ENCODE peak calls at places on chromosome 11, in seven cellular contexts. P, M, E, Y, R, J and O are unnamed samples.

GRCh38 chr11:132137981-132138313 is 767.5 kb downstream of the NTM start:
- DNase-seq in M (no peak), E (no peak), J (no peak), R (no peak), P (no peak), Y (peak; percentile 14), O (peak; percentile 49)

GRCh38 chr11:61833926-61834277 is 5.8 kb downstream of the FADS2 start:
- DNase-seq in R (no peak), M (no peak), Y (no peak), P (no peak), J (no peak), E (no peak), O (no peak)

GRCh38 chr11:124602193-124602592 is 9.0 kb upstream of the PANX3 start:
- DNase-seq in M (no peak), J (no peak), R (no peak), E (no peak), P (no peak), Y (peak; percentile 92), O (peak; percentile 48)

GRCh38 chr11:77082838-77083552 is 16.2 kb downstream of the CAPN5 start:
- DNase-seq in M (peak; percentile 62), J (peak; percentile 81), P (no peak), E (peak; percentile 45), Y (no peak), R (peak; percentile 26), O (no peak)

GRCh38 chr11:115580927-115581680 is 76.9 kb upstream of the CADM1 start:
- DNase-seq in P (peak; percentile 66), R (peak; percentile 45), E (no peak), M (peak; percentile 42), Y (no peak), J (no peak), O (peak; percentile 53)

GRCh38 chr11:72292106-72292790 is 48.3 kb upstream of the PHOX2A start:
- DNase-seq in E (no peak), P (no peak), Y (no peak), R (no peak), J (no peak), M (no peak), O (no peak)

GRCh38 chr11:108565653-108566052 is 27.9 kb downstream of the EXPH5 start:
- DNase-seq in R (no peak), J (no peak), Y (no peak), E (no peak), P (no peak), M (no peak), O (no peak)

GRCh38 chr11:720642-721346 is 14.8 kb downstream of the EPS8L2 start:
- DNase-seq in Y (peak; percentile 41), R (peak; percentile 59), J (peak; percentile 59), E (peak; percentile 66), M (no peak), P (no peak), O (no peak)

GRCh38 chr11:21474529-21474928 is 718.4 kb upstream of the ANO5 start:
- DNase-seq in R (no peak), Y (no peak), M (no peak), E (no peak), J (no peak), P (no peak), O (no peak)

GRCh38 chr11:110728883-110729282 is 16.6 kb upstream of the ARHGAP20 start:
- DNase-seq in Y (no peak), M (no peak), R (peak; percentile 46), P (no peak), E (no peak), J (no peak), O (no peak)

GRCh38 chr11:120746836-120747609 is 235.5 kb downstream of the GRIK4 start:
- DNase-seq in R (peak; percentile 20), J (no peak), Y (peak; percentile 4), M (no peak), P (no peak), E (no peak), O (no peak)

GRCh38 chr11:124499711-124500110 is 43.7 kb downstream of the OR8B12 start:
- DNase-seq in J (no peak), M (no peak), R (no peak), P (no peak), Y (no peak), E (no peak), O (no peak)

GRCh38 chr11:36730761-36731160 is 132.7 kb upstream of the RAG2 start:
- DNase-seq in J (no peak), M (no peak), R (no peak), Y (no peak), P (no peak), E (no peak), O (no peak)

GRCh38 chr11:13098067-13098466 is 89.0 kb downstream of the RASSF10 start:
- DNase-seq in E (no peak), Y (peak; percentile 93), M (no peak), P (peak; percentile 93), J (no peak), R (no peak), O (peak; percentile 37)

GRCh38 chr11:66970371-66970807 is 4.7 kb upstream of the C11orf86 start:
- DNase-seq in J (no peak), R (no peak), M (no peak), E (no peak), P (no peak), Y (no peak), O (no peak)

GRCh38 chr11:79437981-79438630 is 2.7 kb downstream of the TENM4 start:
- DNase-seq in J (no peak), M (no peak), Y (no peak), E (no peak), P (no peak), R (peak; percentile 60), O (no peak)

GRCh38 chr11:68276864-68277263 is 5.1 kb upstream of the C11orf24 start:
- DNase-seq in R (no peak), E (no peak), Y (no peak), J (no peak), M (no peak), P (no peak), O (no peak)

GRCh38 chr11:68282861-68283230 is 11.1 kb upstream of the C11orf24 start:
- DNase-seq in P (no peak), J (no peak), R (no peak), M (no peak), E (no peak), Y (no peak), O (no peak)

GRCh38 chr11:68287419-68287818 is 15.6 kb upstream of the C11orf24 start:
- DNase-seq in J (no peak), M (no peak), E (no peak), P (no peak), R (no peak), Y (no peak), O (no peak)

GRCh38 chr11:68279676-68280075 is 7.9 kb upstream of the C11orf24 start:
- DNase-seq in E (no peak), J (no peak), Y (peak; percentile 5), P (no peak), R (no peak), M (no peak), O (no peak)

DNA sequence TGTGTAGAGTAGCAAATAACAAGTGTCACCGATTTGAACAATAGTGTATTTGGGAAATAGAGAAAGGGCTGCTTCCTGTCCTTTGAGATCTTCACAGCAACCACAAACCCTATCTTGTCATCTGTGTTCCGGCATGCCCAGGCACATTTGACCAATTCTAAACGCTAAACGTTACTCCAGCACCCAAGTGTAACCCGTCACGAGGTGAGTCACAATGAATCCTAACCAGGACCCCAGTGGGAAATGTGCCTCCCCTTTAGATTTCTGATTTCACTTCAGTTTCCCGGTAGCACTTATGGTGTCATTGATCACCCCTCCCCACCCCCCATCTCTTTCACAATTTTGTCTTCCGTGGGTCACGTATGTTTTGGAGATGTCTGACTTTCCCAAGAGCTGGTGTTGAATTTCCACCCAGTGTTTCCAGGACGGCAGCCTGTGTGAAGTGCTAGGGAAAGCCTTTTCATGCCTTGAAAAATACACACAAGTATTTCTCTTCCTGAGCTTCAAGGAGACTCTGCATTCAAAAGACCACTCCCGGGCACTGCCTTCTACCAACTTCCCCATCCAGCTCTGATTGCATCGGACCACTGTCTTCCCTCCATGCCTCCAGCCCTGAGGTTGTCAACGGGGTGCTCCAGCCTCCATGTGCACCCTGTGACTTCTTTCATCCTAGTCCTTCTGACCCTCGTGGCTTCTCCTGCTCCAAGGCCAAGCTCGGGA is 10.5 kb upstream of the C11orf24 start:
- DNase-seq in P (no peak), M (no peak), E (peak; percentile 44), J (peak; percentile 55), R (no peak), Y (no peak), O (no peak)
- H3K4me3 ChIP-seq in P (no peak overlapping the region), M (no peak overlapping the region), E (peak overlapping the region; percentile 7), J (no peak overlapping the region), R (no peak overlapping the region), Y (no peak overlapping the region), O (no peak overlapping the region)

GRCh38 chr11:18578975-18579598 is 9.4 kb downstream of the UEVLD start:
- DNase-seq in E (no peak), R (no peak), Y (peak; percentile 82), J (peak; percentile 67), M (no peak), P (no peak), O (no peak)

GRCh38 chr11:18575361-18575760 is 13.2 kb downstream of the UEVLD start:
- DNase-seq in M (no peak), J (no peak), E (no peak), P (no peak), Y (peak; percentile 33), R (no peak), O (no peak)
- H3K36me3 ChIP-seq in M (peaks cover 88% of the 10 kb centered on the region), J (no peaks in the 10 kb centered on the region), E (no peaks in the 10 kb centered on the region), P (peaks cover 3% of the 10 kb centered on the region), Y (peaks cover 3% of the 10 kb centered on the region), R (no peaks in the 10 kb centered on the region), O (no peaks in the 10 kb centered on the region)

DNA sequence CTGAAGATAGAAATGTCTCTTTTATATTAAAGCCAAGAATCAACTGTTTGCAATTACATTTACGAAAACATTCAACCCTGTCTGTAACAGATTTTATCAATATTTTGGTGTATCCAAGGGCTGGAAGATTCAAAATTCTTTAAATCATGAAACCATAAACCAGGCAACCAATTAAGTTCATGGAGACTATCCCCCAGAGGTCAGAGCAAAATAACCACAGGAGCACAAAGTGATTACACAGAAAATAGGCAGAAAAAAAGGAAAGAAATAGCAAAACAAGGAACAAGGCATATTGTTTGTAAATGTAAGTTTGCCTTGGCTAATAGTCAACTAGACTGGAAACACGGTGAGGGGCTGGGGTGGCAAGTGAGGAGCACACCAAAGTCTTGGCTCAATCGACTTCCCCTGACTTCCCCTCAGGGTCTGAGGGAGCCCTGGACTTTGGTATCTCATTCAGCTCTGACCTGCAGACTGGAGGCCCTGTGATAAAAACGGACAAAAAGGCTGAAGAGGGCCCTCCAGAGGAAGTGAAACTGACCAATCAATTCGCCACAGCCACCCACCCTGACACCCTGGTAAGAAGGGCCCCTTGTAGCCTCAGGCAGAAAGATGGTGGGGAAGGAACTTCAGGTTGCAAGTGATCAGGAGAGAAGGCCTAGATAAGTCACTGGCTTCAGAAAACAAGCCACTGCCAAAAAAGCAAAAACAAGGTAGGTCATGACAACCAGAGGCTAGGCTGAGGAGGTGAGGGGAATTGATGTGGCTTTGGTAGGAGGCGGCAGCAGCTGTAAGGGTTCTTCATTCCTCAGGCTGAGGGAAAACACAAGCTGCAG is 1.9 kb downstream of the SIK3 start:
- DNase-seq in J (peak; percentile 79), R (peak; percentile 24), M (no peak), P (no peak), E (peak; percentile 57), Y (no peak), O (no peak)
- H3K4me3 ChIP-seq in J (peak overlapping the region; percentile 65), R (peak overlapping the region; percentile 86), M (no peak overlapping the region), P (no peak overlapping the region), E (peak overlapping the region; percentile 84), Y (peak overlapping the region; percentile 95), O (peak overlapping the region; percentile 82)

DNA sequence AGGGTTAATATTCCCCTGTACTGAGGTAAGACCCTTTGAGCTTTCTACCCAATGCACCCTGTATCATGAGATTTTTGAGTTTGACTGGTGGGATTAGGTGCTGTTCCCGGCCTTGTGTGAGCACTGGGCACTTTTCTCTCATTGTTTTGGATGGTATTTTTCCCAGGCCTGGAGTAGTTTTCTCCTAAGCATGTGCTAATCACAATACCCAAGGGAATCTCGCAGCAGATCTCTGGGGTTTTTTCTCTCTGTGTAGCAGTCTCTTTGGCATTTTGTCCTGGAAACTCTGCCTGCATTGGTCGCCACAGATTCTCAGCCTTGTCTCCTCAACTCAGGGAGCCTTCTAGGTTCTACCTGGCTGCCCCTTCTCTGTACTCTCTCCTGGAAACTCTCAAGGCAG is 19.9 kb downstream of the IGHMBP2 start:
- DNase-seq in E (no peak), M (no peak), J (no peak), P (no peak), Y (no peak), R (no peak), O (no peak)
- H3K36me3 ChIP-seq in E (peaks cover 47% of the 10 kb centered on the region), M (peaks cover 82% of the 10 kb centered on the region), J (no peaks in the 10 kb centered on the region), P (peaks cover 38% of the 10 kb centered on the region), Y (peaks cover 59% of the 10 kb centered on the region), R (peaks cover 6% of the 10 kb centered on the region), O (peaks cover 91% of the 10 kb centered on the region)